ENCODE peak calls at places on chromosomes 7 and 10, in six cellular contexts. W is OCI-LY7, A is DND-41, C is hepatocyte, Q is astrocyte, E is fibroblast of lung. N is an unnamed sample.

GRCh38 chr10:122630526-122630925 is 69.1 kb downstream of the C10orf120 start:
- DNase-seq in W (no peak), A (no peak), C (no peak), Q (no peak), E (no peak), N (no peak)

GRCh38 chr10:104127411-104127810 is 5.4 kb downstream of the SFR1 start:
- DNase-seq in W (peak; percentile 34), A (peak; percentile 26), C (no peak), Q (no peak), E (no peak), N (peak; percentile 38)

GRCh38 chr7:117567781-117568180 is 88.0 kb downstream of the CFTR start:
- DNase-seq in W (no peak), A (no peak), C (no peak), Q (no peak), E (no peak), N (no peak)

GRCh38 chr7:152479595-152479994 is 43.8 kb upstream of the KMT2C start:
- DNase-seq in W (no peak), A (no peak), C (no peak), Q (no peak), E (no peak), N (no peak)

GRCh38 chr7:78605131-78605530 is 806.6 kb downstream of the PHTF2 start:
- DNase-seq in W (no peak), A (no peak), C (no peak), Q (peak; percentile 7), E (peak; percentile 15), N (no peak)

GRCh38 chr7:29780346-29780745 is 26.0 kb upstream of the WIPF3 start:
- DNase-seq in W (no peak), A (no peak), C (no peak), Q (no peak), E (no peak), N (no peak)

GRCh38 chr10:17836917-17837316 is 27.8 kb downstream of the MRC1 start:
- DNase-seq in W (no peak), A (no peak), C (peak; percentile 71), Q (peak; percentile 75), E (peak; percentile 83), N (peak; percentile 13)

GRCh38 chr10:88253-88652 is 39.2 kb upstream of the TUBB8 start:
- DNase-seq in W (no peak), A (no peak), C (no peak), Q (no peak), E (no peak), N (no peak)

GRCh38 chr10:124180947-124181549 is 87.7 kb upstream of the CHST15 start:
- DNase-seq in W (no peak), A (peak; percentile 1), C (no peak), Q (peak; percentile 77), E (peak; percentile 80), N (no peak)

GRCh38 chr7:83528925-83529423 is 120.0 kb downstream of the SEMA3E start:
- DNase-seq in W (no peak), A (no peak), C (no peak), Q (no peak), E (peak; percentile 23), N (no peak)

GRCh38 chr7:70436815-70437350 is 695.1 kb upstream of the GALNT17 start:
- DNase-seq in W (no peak), A (no peak), C (no peak), Q (no peak), E (no peak), N (no peak)

DNA sequence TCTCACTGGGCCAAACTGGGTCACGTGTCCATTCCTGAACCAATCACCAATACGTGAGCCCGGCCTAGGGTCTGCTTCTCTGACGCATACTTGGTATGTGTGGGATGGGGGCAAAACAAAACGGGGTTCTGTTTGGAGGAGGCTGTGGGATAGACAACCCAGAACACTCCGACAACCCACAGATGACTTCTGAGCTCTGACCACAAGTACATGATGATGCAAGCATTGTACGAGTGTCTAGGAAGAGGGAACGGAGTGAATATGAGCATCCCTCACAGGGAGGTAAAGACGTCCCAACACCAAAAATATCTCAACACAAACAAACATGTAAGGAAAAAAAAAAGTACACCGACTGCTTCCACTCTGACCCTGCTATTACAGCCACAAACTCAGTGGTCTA is 5.6 kb downstream of the DAGLB start:
- DNase-seq in W (no peak), A (no peak), C (no peak), Q (peak; percentile 67), E (peak; percentile 70), N (no peak)
- H3K36me3 ChIP-seq in W (peaks cover 69% of the 10 kb centered on the region), A (peaks cover 44% of the 10 kb centered on the region), C (no peaks in the 10 kb centered on the region), Q (peaks cover 20% of the 10 kb centered on the region), E (peaks cover 9% of the 10 kb centered on the region), N (peaks cover 34% of the 10 kb centered on the region)

DNA sequence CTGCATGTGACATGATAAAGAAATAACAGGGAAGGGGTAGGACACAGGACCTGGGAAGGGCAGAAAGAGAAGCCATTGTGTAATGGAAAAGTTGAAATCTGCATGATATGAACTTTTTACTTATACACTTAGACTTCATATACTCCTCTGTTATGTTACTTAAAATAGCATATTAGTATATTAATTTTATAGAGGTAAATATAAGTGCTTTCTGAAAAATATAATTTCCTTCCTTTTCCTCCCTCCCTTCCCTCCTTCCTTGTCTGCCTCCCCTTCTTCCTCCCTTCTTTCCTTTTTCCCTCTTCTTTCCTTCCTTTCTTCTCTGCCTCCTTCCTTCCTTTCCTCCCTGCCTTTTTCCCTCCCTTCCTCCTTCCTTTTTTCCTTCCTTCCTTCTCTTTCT is 363.7 kb downstream of the CALN1 start:
- DNase-seq in W (no peak), A (no peak), C (no peak), Q (no peak), E (no peak), N (no peak)
- H3K9me3 ChIP-seq in W (no peaks in the 10 kb centered on the region), A (no peaks in the 10 kb centered on the region), C (no peaks in the 10 kb centered on the region), Q (no peaks in the 10 kb centered on the region), E (no peaks in the 10 kb centered on the region), N (no peaks in the 10 kb centered on the region)

DNA sequence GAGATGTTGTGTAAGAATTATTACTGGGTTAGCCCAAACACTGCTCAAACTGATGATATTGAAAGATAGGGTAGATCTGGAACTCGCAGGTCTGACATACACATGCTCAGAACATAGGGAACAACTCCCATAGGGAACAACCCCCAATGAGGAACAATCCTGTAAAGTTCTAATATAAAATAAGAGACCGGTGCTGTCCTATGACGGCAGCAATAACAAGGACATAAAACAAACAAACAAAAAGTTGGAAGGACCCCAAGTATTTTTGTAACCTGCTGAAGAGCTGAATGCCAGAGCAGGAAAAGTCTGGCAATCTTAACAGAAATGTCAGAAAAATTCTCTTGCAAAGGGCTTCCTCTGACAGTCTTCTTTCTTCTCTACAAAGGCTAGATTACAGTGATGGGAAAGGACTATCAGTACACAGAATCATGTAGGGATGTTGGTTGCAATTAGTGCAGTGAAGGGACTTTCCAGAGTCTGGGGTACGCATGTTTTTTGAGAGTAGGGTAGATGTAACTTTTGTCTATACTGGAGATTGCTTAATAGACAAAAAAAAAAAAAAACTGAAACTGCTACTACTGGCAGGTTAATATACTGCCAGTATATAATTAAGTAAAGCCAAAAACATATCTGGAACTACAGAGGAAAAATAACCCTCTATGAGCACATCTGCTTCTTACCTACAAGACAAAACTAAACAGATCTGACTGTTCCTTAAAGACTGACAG is 35.5 kb downstream of the IDE start:
- DNase-seq in W (no peak), A (no peak), C (no peak), Q (no peak), E (no peak), N (no peak)
- H3K4me1 ChIP-seq in W (no peaks in the 10 kb centered on the region), A (no peaks in the 10 kb centered on the region), C (no peaks in the 10 kb centered on the region), Q (no peaks in the 10 kb centered on the region), E (no peaks in the 10 kb centered on the region), N (no peaks in the 10 kb centered on the region)

DNA sequence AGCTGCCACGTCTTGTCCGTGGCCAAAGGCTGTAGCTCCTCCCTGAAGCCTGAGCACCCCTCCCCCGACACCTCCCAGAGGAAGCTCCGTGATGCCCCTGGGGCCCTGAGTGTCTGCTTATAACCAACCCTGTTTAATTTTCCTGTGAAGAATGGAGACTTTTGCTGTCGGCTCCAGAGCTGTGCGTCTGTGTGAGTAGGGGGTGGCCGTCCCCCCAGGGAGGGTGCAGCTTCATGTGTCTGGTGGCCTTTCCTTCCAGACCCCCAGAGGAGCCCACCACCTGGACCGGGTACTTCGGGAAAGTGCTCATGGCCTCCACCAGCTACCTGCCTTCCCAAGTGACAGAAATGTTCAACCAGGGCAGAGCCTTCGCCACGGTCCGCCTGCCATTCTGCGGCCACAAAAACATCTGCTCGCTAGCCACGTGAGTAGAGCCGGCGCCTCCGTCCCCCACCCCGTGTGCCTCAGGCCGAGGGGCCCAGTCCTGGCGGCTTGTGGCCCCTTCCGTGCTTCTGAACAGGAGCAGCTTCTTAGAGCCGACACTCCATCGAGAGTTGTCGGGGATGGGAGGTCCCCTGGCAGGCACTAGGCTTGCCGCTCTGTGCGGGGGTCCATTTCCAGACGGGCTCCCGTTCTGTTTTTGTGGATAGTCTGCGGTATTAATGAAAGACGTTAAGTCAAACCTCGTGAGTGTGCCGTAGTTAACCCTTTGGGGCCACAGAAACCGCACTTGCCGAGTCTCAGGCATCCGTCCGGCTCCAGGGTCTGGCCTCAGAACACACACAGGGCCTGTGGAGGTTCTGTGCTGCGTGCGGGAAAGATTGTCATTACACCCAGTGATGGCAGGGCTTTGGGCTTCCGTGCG is 37.1 kb downstream of the WIPI2 start:
- DNase-seq in W (no peak), A (no peak), C (no peak), Q (no peak), E (no peak), N (no peak)
- H3K36me3 ChIP-seq in W (peaks cover 58% of the 10 kb centered on the region), A (peaks cover 95% of the 10 kb centered on the region), C (no peaks in the 10 kb centered on the region), Q (peaks cover 23% of the 10 kb centered on the region), E (peaks cover 42% of the 10 kb centered on the region), N (peaks cover 60% of the 10 kb centered on the region)